ENCODE peak calls at places on chromosome 22, in ten cellular contexts. L, A, E, Y, N, Q, M, S, Z and P are unnamed samples.

GRCh38 chr22:50250555-50251471 is at the start of gene HDAC10:
- DNase-seq in A (peak), L (peak), Q (peak), M (peak), S (peak), Z (peak), N (no peak), E (peak), Y (peak), P (no peak)

GRCh38 chr22:18023509-18024275 is 669 bp downstream of the MICAL3 start:
- DNase-seq in E (peak), Q (no peak), M (peak), A (peak), Y (peak), S (peak), Z (peak), N (no peak), L (peak), P (no peak)

GRCh38 chr22:50731811-50732624 is 6.0 kb upstream of the ACR start:
- DNase-seq in N (peak), Z (peak), A (peak), E (peak), S (no peak), Q (peak), Y (peak), M (peak), L (peak), P (no peak)

GRCh38 chr22:31951201-31952093 is 7.1 kb downstream of the YWHAH start:
- DNase-seq in Z (peak), Y (peak), Q (no peak), N (no peak), S (no peak), A (peak), L (no peak), E (no peak), M (no peak), P (no peak)

GRCh38 chr22:45896961-45897538 is 79.9 kb downstream of the WNT7B start:
- DNase-seq in Q (no peak), A (no peak), L (no peak), S (no peak), E (no peak), Y (peak), M (no peak), N (no peak), Z (no peak), P (no peak)

GRCh38 chr22:37498289-37498909 is 12.2 kb upstream of the MFNG start:
- DNase-seq in S (no peak), L (peak), Z (no peak), M (no peak), Y (no peak), A (no peak), E (peak), Q (peak), N (peak), P (no peak)

GRCh38 chr22:40021401-40022000 is 26.7 kb downstream of the FAM83F start:
- DNase-seq in E (no peak), Z (no peak), Y (peak), S (no peak), M (no peak), N (no peak), A (no peak), Q (no peak), L (no peak), P (no peak)

GRCh38 chr22:23070418-23071162 is at the start of gene GNAZ:
- DNase-seq in Q (no peak), Y (peak), E (no peak), M (peak), N (no peak), Z (peak), L (peak), S (peak), A (no peak), P (no peak)

GRCh38 chr22:29129644-29130201 is 56.9 kb downstream of the KREMEN1 start:
- DNase-seq in L (no peak), M (no peak), Q (no peak), Z (no peak), S (no peak), E (no peak), A (no peak), N (no peak), Y (no peak), P (no peak)

GRCh38 chr22:43796567-43796966 is 15.5 kb downstream of the EFCAB6 start:
- DNase-seq in N (no peak), L (no peak), E (no peak), Z (no peak), M (no peak), A (peak), Q (no peak), S (peak), Y (no peak), P (no peak)